ENCODE peak calls at places on chromosomes 5 and 9, in seven cellular contexts. Q, O, H, R, E, M and P are unnamed samples. For H3K9me3, the result is how much of the 10 kb centered on the place peaks cover.

GRCh38 chr5:68330564-68330963 is 115.0 kb downstream of the PIK3R1 start:
- DNase-seq in M (peak), R (peak), Q (no peak), H (no peak), O (no peak), E (no peak), P (no peak)

GRCh38 chr5:61289241-61289640 is 42.8 kb upstream of the ZSWIM6 start:
- DNase-seq in E (no peak), H (no peak), Q (no peak), O (no peak), M (no peak), R (no peak), P (no peak)

GRCh38 chr5:7764452-7764851 is 86.5 kb downstream of the CFAP90 start:
- DNase-seq in E (no peak), H (no peak), R (no peak), M (no peak), O (no peak), Q (no peak), P (no peak)

GRCh38 chr5:108521841-108522506 is 140.1 kb upstream of the FBXL17 start:
- DNase-seq in M (peak), Q (peak), E (no peak), H (no peak), R (peak), O (peak), P (no peak)

GRCh38 chr9:114958021-114958846 is 27.8 kb upstream of the TNFSF8 start:
- DNase-seq in H (peak), E (peak), Q (no peak), O (no peak), R (peak), M (no peak), P (no peak)

GRCh38 chr5:150159741-150160179 is 4.1 kb upstream of the PDGFRB start:
- DNase-seq in Q (no peak), H (peak), R (peak), M (peak), E (peak), O (peak), P (no peak)

GRCh38 chr5:177296581-177296980 is 6.9 kb downstream of the RAB24 start:
- DNase-seq in H (no peak), O (no peak), Q (no peak), E (no peak), M (no peak), R (no peak), P (no peak)

GRCh38 chr9:122213589-122214413 is 15.0 kb downstream of the LHX6 start:
- DNase-seq in H (no peak), Q (peak), R (peak), O (no peak), E (no peak), M (no peak), P (peak)

GRCh38 chr5:95915999-95916686 is 45.5 kb downstream of the ELL2 start:
- DNase-seq in R (no peak), M (no peak), Q (no peak), O (no peak), E (no peak), H (no peak), P (no peak)

GRCh38 chr5:181039961-181040915 is at the start of gene BTNL9:
- DNase-seq in H (no peak), O (no peak), R (no peak), M (no peak), Q (no peak), E (no peak), P (no peak)

GRCh38 chr9:125747765-125748510 is 765 bp downstream of the PBX3 start:
- DNase-seq in O (peak), H (peak), R (peak), E (peak), M (no peak), Q (peak), P (peak)

GRCh38 chr5:152601806-152602467 is 196.9 kb upstream of the NMUR2 start:
- DNase-seq in M (no peak), H (no peak), R (no peak), Q (no peak), O (no peak), E (no peak), P (no peak)
- H3K4me3 ChIP-seq in M (no peak), H (no peak), R (no peak), Q (no peak), O (no peak), E (no peak), P (no peak)

GRCh38 chr9:118306773-118307172 is 602.6 kb downstream of the TLR4 start:
- DNase-seq in Q (no peak), M (no peak), O (no peak), E (no peak), H (no peak), R (no peak), P (peak)

GRCh38 chr9:118302721-118303120 is 598.5 kb downstream of the TLR4 start:
- DNase-seq in Q (no peak), R (no peak), O (no peak), E (no peak), H (no peak), M (no peak), P (no peak)

GRCh38 chr9:118305371-118305770 is 601.2 kb downstream of the TLR4 start:
- DNase-seq in M (no peak), O (no peak), E (no peak), R (no peak), Q (no peak), H (no peak), P (peak)

GRCh38 chr9:118303216-118303615 is 599.0 kb downstream of the TLR4 start:
- DNase-seq in E (no peak), R (no peak), M (no peak), H (no peak), O (no peak), Q (no peak), P (no peak)
- H3K9me3 ChIP-seq in E (under half), R (under half), M (under half), H (under half), O (under half), Q (under half), P (under half)

GRCh38 chr5:45385321-45386058 is 310.7 kb downstream of the HCN1 start:
- DNase-seq in H (no peak), M (peak), E (no peak), Q (no peak), R (no peak), O (no peak), P (peak)
- H3K4me3 ChIP-seq in H (no peak), M (no peak), E (no peak), Q (no peak), R (no peak), O (peak), P (no peak)

DNA sequence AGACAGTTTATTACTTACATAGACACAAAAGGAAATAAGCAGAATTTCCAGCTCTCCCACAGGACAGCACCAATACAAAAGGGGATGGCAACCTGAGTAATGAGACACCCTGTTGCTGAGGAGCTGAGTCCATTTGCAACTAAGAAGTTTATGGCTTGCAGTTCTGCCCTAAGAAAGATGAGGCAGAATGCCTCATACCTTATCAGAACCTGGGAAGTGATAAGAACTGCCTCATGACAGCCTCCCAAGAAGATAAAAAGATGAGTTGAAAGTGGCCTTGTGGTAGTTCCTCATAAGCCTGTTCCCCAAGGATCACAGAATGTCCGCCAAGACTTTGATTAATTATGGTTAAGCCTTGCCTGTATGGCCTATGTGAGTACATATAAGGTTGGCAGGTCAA is 41.7 kb downstream of the ZMAT2 start:
- DNase-seq in E (no peak), H (no peak), M (no peak), O (no peak), R (no peak), Q (no peak), P (no peak)
- H3K9me3 ChIP-seq in E (under half), H (half or more), M (under half), O (under half), R (under half), Q (under half), P (under half)

GRCh38 chr9:91736311-91736710 is 213.7 kb downstream of the ROR2 start:
- DNase-seq in R (no peak), O (no peak), Q (no peak), M (no peak), E (no peak), H (no peak), P (no peak)
- H3K4me3 ChIP-seq in R (no peak), O (no peak), Q (no peak), M (no peak), E (no peak), H (no peak), P (no peak)